ENCODE peak calls at places on chromosome 16, in nine cellular contexts. One of them, this sample, is unnamed.

GRCh38 chr16:30893744-30894539 is at the start of gene BCL7C:
- DNase-seq in HFF-Myc: no peak
- DNase-seq in spleen: peak; percentile 98
- DNase-seq in GM12865: peak; percentile 92
- DNase-seq in kidney: peak; percentile 98
- DNase-seq in lower lobe of right lung: peak; percentile 96
- DNase-seq in fibroblast of lung: peak; percentile 87
- DNase-seq in prostate gland: peak; percentile 89
- DNase-seq in skeletal muscle cell: peak; percentile 59
- DNase-seq in this sample: no peak

GRCh38 chr16:65832269-65832668 is 534.2 kb upstream of the CDH5 start:
- DNase-seq in HFF-Myc: no peak
- DNase-seq in spleen: no peak
- DNase-seq in GM12865: no peak
- DNase-seq in kidney: no peak
- DNase-seq in lower lobe of right lung: no peak
- DNase-seq in fibroblast of lung: no peak
- DNase-seq in prostate gland: no peak
- DNase-seq in skeletal muscle cell: no peak
- DNase-seq in this sample: no peak

GRCh38 chr16:67703626-67704025 is 15.5 kb downstream of the GFOD2 start:
- DNase-seq in HFF-Myc: no peak
- DNase-seq in spleen: no peak
- DNase-seq in GM12865: no peak
- DNase-seq in kidney: no peak
- DNase-seq in lower lobe of right lung: no peak
- DNase-seq in fibroblast of lung: no peak
- DNase-seq in prostate gland: no peak
- DNase-seq in skeletal muscle cell: no peak
- DNase-seq in this sample: no peak

GRCh38 chr16:84277244-84277823 is 17.3 kb upstream of the WFDC1 start:
- DNase-seq in HFF-Myc: no peak
- DNase-seq in spleen: peak; percentile 92
- DNase-seq in GM12865: peak; percentile 61
- DNase-seq in kidney: peak; percentile 82
- DNase-seq in lower lobe of right lung: peak; percentile 82
- DNase-seq in fibroblast of lung: peak; percentile 60
- DNase-seq in prostate gland: peak; percentile 67
- DNase-seq in skeletal muscle cell: no peak
- DNase-seq in this sample: no peak

GRCh38 chr16:13307255-13307654 is 405.9 kb downstream of the SHISA9 start:
- DNase-seq in HFF-Myc: no peak
- DNase-seq in spleen: no peak
- DNase-seq in GM12865: no peak
- DNase-seq in kidney: no peak
- DNase-seq in lower lobe of right lung: no peak
- DNase-seq in fibroblast of lung: no peak
- DNase-seq in prostate gland: no peak
- DNase-seq in skeletal muscle cell: peak; percentile 94
- DNase-seq in this sample: peak; percentile 7

GRCh38 chr16:27771201-27771910 is 221.4 kb downstream of the KATNIP start:
- DNase-seq in HFF-Myc: no peak
- DNase-seq in spleen: peak; percentile 44
- DNase-seq in GM12865: no peak
- DNase-seq in kidney: peak; percentile 29
- DNase-seq in lower lobe of right lung: peak; percentile 8
- DNase-seq in fibroblast of lung: no peak
- DNase-seq in prostate gland: no peak
- DNase-seq in skeletal muscle cell: no peak
- DNase-seq in this sample: no peak

GRCh38 chr16:66275795-66276428 is 90.6 kb upstream of the CDH5 start:
- DNase-seq in HFF-Myc: no peak
- DNase-seq in spleen: no peak
- DNase-seq in GM12865: peak; percentile 43
- DNase-seq in kidney: no peak
- DNase-seq in lower lobe of right lung: no peak
- DNase-seq in fibroblast of lung: peak; percentile 78
- DNase-seq in prostate gland: no peak
- DNase-seq in skeletal muscle cell: peak; percentile 36
- DNase-seq in this sample: no peak

GRCh38 chr16:25217921-25218320 is 1.2 kb downstream of the AQP8 start:
- DNase-seq in HFF-Myc: no peak
- DNase-seq in spleen: no peak
- DNase-seq in GM12865: no peak
- DNase-seq in kidney: no peak
- DNase-seq in lower lobe of right lung: no peak
- DNase-seq in fibroblast of lung: no peak
- DNase-seq in prostate gland: no peak
- DNase-seq in skeletal muscle cell: no peak
- DNase-seq in this sample: no peak

GRCh38 chr16:80852261-80852872 is 48.0 kb upstream of the CDYL2 start:
- DNase-seq in HFF-Myc: no peak
- DNase-seq in spleen: no peak
- DNase-seq in GM12865: peak; percentile 65
- DNase-seq in kidney: no peak
- DNase-seq in lower lobe of right lung: no peak
- DNase-seq in fibroblast of lung: peak; percentile 9
- DNase-seq in prostate gland: no peak
- DNase-seq in skeletal muscle cell: no peak
- DNase-seq in this sample: no peak

GRCh38 chr16:1042776-1043349 is 29.7 kb upstream of the SSTR5 start:
- DNase-seq in HFF-Myc: no peak
- DNase-seq in spleen: no peak
- DNase-seq in GM12865: no peak
- DNase-seq in kidney: no peak
- DNase-seq in lower lobe of right lung: no peak
- DNase-seq in fibroblast of lung: no peak
- DNase-seq in prostate gland: no peak
- DNase-seq in skeletal muscle cell: no peak
- DNase-seq in this sample: no peak

GRCh38 chr16:589658-590159 is at the start of gene RAB40C:
- DNase-seq in HFF-Myc: peak; percentile 87
- DNase-seq in spleen: peak; percentile 99
- DNase-seq in GM12865: peak; percentile 100
- DNase-seq in kidney: peak; percentile 100
- DNase-seq in lower lobe of right lung: peak; percentile 100
- DNase-seq in fibroblast of lung: peak; percentile 98
- DNase-seq in prostate gland: peak; percentile 99
- DNase-seq in skeletal muscle cell: peak; percentile 91
- DNase-seq in this sample: peak; percentile 81

GRCh38 chr16:56357291-56357764 is 68.0 kb downstream of the AMFR start:
- DNase-seq in HFF-Myc: no peak
- DNase-seq in spleen: peak; percentile 79
- DNase-seq in GM12865: no peak
- DNase-seq in kidney: peak; percentile 74
- DNase-seq in lower lobe of right lung: peak; percentile 42
- DNase-seq in fibroblast of lung: no peak
- DNase-seq in prostate gland: no peak
- DNase-seq in skeletal muscle cell: no peak
- DNase-seq in this sample: no peak

GRCh38 chr16:87487361-87487924 is 5.4 kb downstream of the ZCCHC14 start:
- DNase-seq in HFF-Myc: no peak
- DNase-seq in spleen: no peak
- DNase-seq in GM12865: no peak
- DNase-seq in kidney: peak; percentile 86
- DNase-seq in lower lobe of right lung: peak; percentile 77
- DNase-seq in fibroblast of lung: no peak
- DNase-seq in prostate gland: no peak
- DNase-seq in skeletal muscle cell: no peak
- DNase-seq in this sample: no peak

DNA sequence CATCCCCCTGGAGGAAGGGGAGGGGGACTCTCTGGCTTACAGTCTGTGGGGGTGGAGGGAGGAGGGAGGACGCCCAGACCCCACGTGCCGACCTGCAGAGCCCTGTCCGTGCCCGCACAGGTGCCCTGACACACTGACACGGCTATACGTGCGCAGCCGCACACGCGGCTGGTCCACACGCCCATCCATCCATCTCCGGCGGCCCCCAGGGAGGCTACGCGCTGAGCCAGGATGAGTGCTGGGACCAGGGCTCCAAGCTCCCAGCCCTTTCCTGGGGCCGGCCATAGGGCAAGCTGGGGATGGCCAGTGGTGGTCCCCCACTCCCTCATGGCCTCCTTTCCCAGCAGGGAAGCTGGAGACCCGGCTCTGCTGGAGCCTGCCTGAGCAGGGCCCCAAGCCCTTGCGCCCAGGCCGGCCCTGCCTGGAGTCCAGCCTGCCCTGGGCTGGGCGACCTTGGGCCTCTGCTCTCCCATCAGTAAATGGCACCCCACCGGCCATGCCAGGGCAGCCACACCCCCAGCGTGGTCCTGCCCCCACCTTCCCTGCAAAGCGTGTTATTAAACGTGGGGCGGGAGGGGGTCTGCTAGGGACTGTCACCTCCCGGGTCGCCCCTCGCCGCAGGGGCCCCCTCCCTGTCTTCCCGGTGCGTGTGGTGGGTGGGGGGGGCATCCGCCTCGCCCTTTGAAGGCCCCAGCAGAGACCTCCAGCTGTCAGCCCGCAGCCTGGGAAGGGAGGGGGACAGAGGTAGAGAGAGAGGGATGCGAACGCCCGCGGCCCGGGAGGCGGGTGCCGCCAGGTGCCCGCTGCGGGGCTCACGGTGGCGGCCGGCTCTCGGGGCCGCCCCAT is 866 bp downstream of the CASKIN1 start:
- DNase-seq in HFF-Myc: no peak
- DNase-seq in spleen: no peak
- DNase-seq in GM12865: no peak
- DNase-seq in kidney: no peak
- DNase-seq in lower lobe of right lung: no peak
- DNase-seq in fibroblast of lung: no peak
- DNase-seq in prostate gland: no peak
- DNase-seq in skeletal muscle cell: no peak
- DNase-seq in this sample: no peak
- H3K4me3 ChIP-seq in HFF-Myc: peak overlapping the region; percentile 17
- H3K4me3 ChIP-seq in spleen: peak overlapping the region; percentile 5
- H3K4me3 ChIP-seq in GM12865: no peak overlapping the region
- H3K4me3 ChIP-seq in kidney: no peak overlapping the region
- H3K4me3 ChIP-seq in lower lobe of right lung: peak overlapping the region; percentile 36
- H3K4me3 ChIP-seq in fibroblast of lung: no peak overlapping the region
- H3K4me3 ChIP-seq in prostate gland: peak overlapping the region; percentile 35
- H3K4me3 ChIP-seq in skeletal muscle cell: peak overlapping the region; percentile 41
- H3K4me3 ChIP-seq in this sample: no peak overlapping the region

DNA sequence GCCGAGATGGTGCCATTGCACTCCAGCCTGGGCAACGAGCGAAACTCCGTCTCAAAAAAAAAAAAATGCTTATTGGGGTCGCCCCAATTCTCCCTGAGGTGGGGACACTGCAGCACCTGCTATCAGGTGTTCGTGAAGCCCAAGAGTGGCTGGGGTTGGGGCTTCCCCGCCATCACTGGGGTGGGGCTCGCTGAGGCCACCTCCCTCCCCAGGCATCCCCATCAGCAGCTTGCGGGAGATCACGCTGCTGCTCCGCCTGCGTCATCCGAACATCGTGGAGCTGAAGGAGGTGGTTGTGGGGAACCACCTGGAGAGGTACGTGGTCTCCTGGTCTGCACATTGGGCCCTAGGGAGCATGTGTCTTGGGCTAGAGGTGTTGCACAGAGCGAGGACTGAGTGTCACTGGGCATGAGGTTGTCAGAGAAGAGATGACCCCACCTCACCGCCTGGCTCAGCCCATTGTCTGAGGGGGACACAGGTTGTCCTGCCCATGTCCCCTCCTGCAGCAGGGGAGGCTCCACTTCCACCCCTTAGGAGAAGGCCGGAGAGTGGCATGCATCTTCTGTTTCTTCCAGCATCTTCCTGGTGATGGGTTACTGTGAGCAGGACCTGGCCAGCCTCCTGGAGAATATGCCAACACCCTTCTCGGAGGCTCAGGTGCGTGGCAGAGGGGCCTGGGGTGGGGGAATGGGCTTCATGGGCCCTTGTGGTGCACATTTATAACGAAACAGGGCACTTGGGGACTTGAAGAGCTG is 4.9 kb downstream of the CDK10 start:
- DNase-seq in HFF-Myc: no peak
- DNase-seq in spleen: peak; percentile 52
- DNase-seq in GM12865: no peak
- DNase-seq in kidney: peak; percentile 59
- DNase-seq in lower lobe of right lung: no peak
- DNase-seq in fibroblast of lung: no peak
- DNase-seq in prostate gland: no peak
- DNase-seq in skeletal muscle cell: no peak
- DNase-seq in this sample: no peak
- H3K4me3 ChIP-seq in HFF-Myc: no peak overlapping the region
- H3K4me3 ChIP-seq in spleen: no peak overlapping the region
- H3K4me3 ChIP-seq in GM12865: no peak overlapping the region
- H3K4me3 ChIP-seq in kidney: no peak overlapping the region
- H3K4me3 ChIP-seq in lower lobe of right lung: no peak overlapping the region
- H3K4me3 ChIP-seq in fibroblast of lung: no peak overlapping the region
- H3K4me3 ChIP-seq in prostate gland: no peak overlapping the region
- H3K4me3 ChIP-seq in skeletal muscle cell: no peak overlapping the region
- H3K4me3 ChIP-seq in this sample: no peak overlapping the region

GRCh38 chr16:54284931-54285413 is 1.6 kb downstream of the IRX3 start:
- DNase-seq in HFF-Myc: no peak
- DNase-seq in spleen: no peak
- DNase-seq in GM12865: no peak
- DNase-seq in kidney: peak; percentile 78
- DNase-seq in lower lobe of right lung: no peak
- DNase-seq in fibroblast of lung: no peak
- DNase-seq in prostate gland: no peak
- DNase-seq in skeletal muscle cell: no peak
- DNase-seq in this sample: no peak

GRCh38 chr16:54283735-54284318 is 2.8 kb downstream of the IRX3 start:
- DNase-seq in HFF-Myc: no peak
- DNase-seq in spleen: no peak
- DNase-seq in GM12865: no peak
- DNase-seq in kidney: peak; percentile 67
- DNase-seq in lower lobe of right lung: no peak
- DNase-seq in fibroblast of lung: no peak
- DNase-seq in prostate gland: no peak
- DNase-seq in skeletal muscle cell: no peak
- DNase-seq in this sample: no peak

GRCh38 chr16:54285414-54286066 is 1.0 kb downstream of the IRX3 start:
- DNase-seq in HFF-Myc: no peak
- DNase-seq in spleen: no peak
- DNase-seq in GM12865: no peak
- DNase-seq in kidney: peak; percentile 87
- DNase-seq in lower lobe of right lung: no peak
- DNase-seq in fibroblast of lung: no peak
- DNase-seq in prostate gland: peak; percentile 32
- DNase-seq in skeletal muscle cell: no peak
- DNase-seq in this sample: no peak

GRCh38 chr16:54282923-54283734 is 3.5 kb downstream of the IRX3 start:
- DNase-seq in HFF-Myc: no peak
- DNase-seq in spleen: no peak
- DNase-seq in GM12865: no peak
- DNase-seq in kidney: peak; percentile 73
- DNase-seq in lower lobe of right lung: no peak
- DNase-seq in fibroblast of lung: no peak
- DNase-seq in prostate gland: no peak
- DNase-seq in skeletal muscle cell: no peak
- DNase-seq in this sample: no peak

GRCh38 chr16:54284319-54284930 is 2.2 kb downstream of the IRX3 start:
- DNase-seq in HFF-Myc: no peak
- DNase-seq in spleen: no peak
- DNase-seq in GM12865: no peak
- DNase-seq in kidney: peak; percentile 77
- DNase-seq in lower lobe of right lung: no peak
- DNase-seq in fibroblast of lung: no peak
- DNase-seq in prostate gland: peak; percentile 30
- DNase-seq in skeletal muscle cell: no peak
- DNase-seq in this sample: no peak
- H3K4me3 ChIP-seq in HFF-Myc: peak overlapping the region; percentile 75
- H3K4me3 ChIP-seq in spleen: peak overlapping the region; percentile 20
- H3K4me3 ChIP-seq in GM12865: no peak overlapping the region
- H3K4me3 ChIP-seq in kidney: no peak overlapping the region
- H3K4me3 ChIP-seq in lower lobe of right lung: peak overlapping the region; percentile 60
- H3K4me3 ChIP-seq in fibroblast of lung: no peak overlapping the region
- H3K4me3 ChIP-seq in prostate gland: peak overlapping the region; percentile 54
- H3K4me3 ChIP-seq in skeletal muscle cell: peak overlapping the region; percentile 73
- H3K4me3 ChIP-seq in this sample: peak overlapping the region; percentile 76

GRCh38 chr16:86240716-86241363 is 269.5 kb upstream of the FOXF1 start:
- DNase-seq in HFF-Myc: no peak
- DNase-seq in spleen: no peak
- DNase-seq in GM12865: no peak
- DNase-seq in kidney: no peak
- DNase-seq in lower lobe of right lung: no peak
- DNase-seq in fibroblast of lung: no peak
- DNase-seq in prostate gland: no peak
- DNase-seq in skeletal muscle cell: no peak
- DNase-seq in this sample: no peak
- H3K4me3 ChIP-seq in HFF-Myc: no peak overlapping the region
- H3K4me3 ChIP-seq in spleen: no peak overlapping the region
- H3K4me3 ChIP-seq in GM12865: no peak overlapping the region
- H3K4me3 ChIP-seq in kidney: no peak overlapping the region
- H3K4me3 ChIP-seq in lower lobe of right lung: no peak overlapping the region
- H3K4me3 ChIP-seq in fibroblast of lung: no peak overlapping the region
- H3K4me3 ChIP-seq in prostate gland: no peak overlapping the region
- H3K4me3 ChIP-seq in skeletal muscle cell: no peak overlapping the region
- H3K4me3 ChIP-seq in this sample: no peak overlapping the region

This sample was measured in AG04449.